ENCODE peak calls at places on chromosomes 1 and 21, in nine cellular contexts. H, W, J, U, L, B, Z, V and Y are unnamed samples.
A peak's percentile ranks its signal among the peaks of the same experiment; 100 is the strongest.

GRCh38 chr1:160171352-160171751 is 19.0 kb upstream of the CASQ1 start:
- DNase-seq in U (peak; percentile 52), B (no peak), V (no peak), W (peak; percentile 29), L (no peak), H (no peak), J (no peak), Z (no peak), Y (no peak)

GRCh38 chr21:39651206-39651605 is 38.5 kb downstream of the B3GALT5 start:
- DNase-seq in U (peak; percentile 23), W (no peak), L (no peak), V (no peak), H (no peak), Z (no peak), J (no peak), B (no peak), Y (no peak)

GRCh38 chr1:18197299-18197698 is 89.7 kb downstream of the IGSF21 start:
- DNase-seq in H (no peak), L (no peak), W (no peak), J (no peak), V (no peak), U (no peak), B (no peak), Z (no peak), Y (no peak)

GRCh38 chr21:43196789-43197188 is 28.0 kb downstream of the CRYAA start:
- DNase-seq in J (no peak), U (no peak), H (no peak), W (no peak), Z (peak; percentile 85), V (peak; percentile 23), L (peak; percentile 29), B (peak; percentile 9), Y (peak; percentile 38)

GRCh38 chr1:84862810-84863251 is 30.2 kb downstream of the LPAR3 start:
- DNase-seq in Z (no peak), L (no peak), H (peak; percentile 83), W (no peak), J (peak; percentile 33), B (no peak), U (no peak), V (no peak), Y (no peak)

GRCh38 chr1:110006516-110006915 is 22.0 kb downstream of the AHCYL1 start:
- DNase-seq in W (no peak), Z (no peak), U (no peak), H (no peak), L (no peak), B (no peak), V (no peak), J (no peak), Y (no peak)

GRCh38 chr21:33028759-33029511 is 3.2 kb downstream of the OLIG2 start:
- DNase-seq in W (no peak), B (no peak), V (no peak), J (no peak), H (no peak), L (peak; percentile 60), U (no peak), Z (peak; percentile 74), Y (peak; percentile 54)

GRCh38 chr1:21801100-21801499 is 11.0 kb upstream of the LDLRAD2 start:
- DNase-seq in V (no peak), J (no peak), H (no peak), U (peak; percentile 43), L (no peak), Z (no peak), B (no peak), W (peak; percentile 21), Y (no peak)

GRCh38 chr1:153342178-153342577 is 6.5 kb downstream of the PGLYRP4 start:
- DNase-seq in H (no peak), Z (no peak), L (peak; percentile 35), W (no peak), B (no peak), U (no peak), V (no peak), J (no peak), Y (no peak)

GRCh38 chr1:93180723-93181613 is at the start of gene CCDC18:
- DNase-seq in U (peak; percentile 51), W (peak; percentile 55), B (no peak), L (no peak), H (peak; percentile 57), V (peak; percentile 6), Z (no peak), J (no peak), Y (peak; percentile 19)

GRCh38 chr1:93172778-93173177 is 7.4 kb downstream of the TMED5 start:
- DNase-seq in J (no peak), L (no peak), Z (no peak), V (no peak), B (no peak), W (no peak), H (no peak), U (peak; percentile 49), Y (no peak)

GRCh38 chr1:93178418-93178817 is 1.8 kb downstream of the TMED5 start:
- DNase-seq in J (no peak), H (no peak), B (no peak), L (no peak), V (no peak), W (no peak), Z (no peak), U (peak; percentile 34), Y (no peak)

GRCh38 chr1:93179886-93180722 is at the start of gene TMED5:
- DNase-seq in J (peak; percentile 97), W (peak; percentile 97), U (peak; percentile 97), B (peak; percentile 95), V (peak; percentile 93), H (peak; percentile 90), L (peak; percentile 99), Z (peak; percentile 99), Y (peak; percentile 94)

DNA sequence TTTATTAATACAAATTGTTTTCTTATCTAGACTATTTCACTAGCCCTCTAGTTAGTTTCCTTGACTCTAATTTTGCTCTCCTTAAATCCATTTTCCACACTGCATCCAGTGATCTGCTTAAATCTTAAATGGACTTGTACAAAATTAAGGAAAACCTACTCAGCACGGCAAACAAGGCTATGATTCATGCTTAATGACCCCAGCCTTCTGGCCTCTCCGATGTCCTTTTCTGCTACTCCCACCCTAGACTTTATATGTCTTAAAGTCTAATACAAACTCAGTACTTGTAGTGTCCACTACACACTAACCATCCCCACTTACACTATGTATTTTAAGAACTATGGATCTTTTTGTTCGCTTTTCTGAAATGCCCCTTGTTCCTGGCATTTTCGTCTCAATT is 2.2 kb downstream of the TMED5 start:
- DNase-seq in Z (no peak), W (no peak), J (no peak), H (no peak), B (no peak), U (peak; percentile 53), L (no peak), V (no peak), Y (no peak)
- H3K4me3 ChIP-seq in Z (no peak overlapping the region), W (peak overlapping the region; percentile 95), J (peak overlapping the region; percentile 97), H (peak overlapping the region; percentile 97), B (peak overlapping the region; percentile 86), U (peak overlapping the region; percentile 94), L (peak overlapping the region; percentile 96), V (peak overlapping the region; percentile 78), Y (no peak overlapping the region)

DNA sequence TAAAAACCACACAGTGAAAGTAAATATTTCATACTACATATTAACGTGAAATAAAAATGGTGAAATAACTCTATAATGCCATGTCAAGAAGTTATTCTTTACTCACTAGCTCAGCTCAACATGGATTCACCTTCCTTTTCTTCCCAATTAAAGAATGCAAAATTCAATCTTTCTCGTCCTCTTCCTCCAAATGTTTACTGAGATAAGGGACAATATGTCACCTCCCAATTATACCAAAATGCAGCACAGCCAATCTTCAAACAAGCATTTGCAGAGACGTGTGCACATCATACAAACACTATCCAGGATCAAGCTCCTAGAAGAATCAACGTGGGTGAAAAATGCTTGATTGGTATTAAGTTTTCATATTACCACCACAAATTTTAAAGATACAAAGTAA is 7.3 kb downstream of the PTP4A2 start:
- DNase-seq in H (no peak), U (no peak), J (no peak), L (no peak), Z (no peak), W (no peak), B (no peak), V (no peak), Y (no peak)
- H3K4me3 ChIP-seq in H (peak overlapping the region; percentile 32), U (no peak overlapping the region), J (peak overlapping the region; percentile 81), L (peak overlapping the region; percentile 53), Z (no peak overlapping the region), W (no peak overlapping the region), B (no peak overlapping the region), V (no peak overlapping the region), Y (no peak overlapping the region)

GRCh38 chr1:89671775-89672488 is 39.0 kb downstream of the LRRC8C start:
- DNase-seq in L (no peak), U (peak; percentile 66), W (peak; percentile 47), Z (no peak), H (no peak), V (no peak), B (no peak), J (no peak), Y (no peak)

GRCh38 chr1:89672489-89673183 is 39.7 kb downstream of the LRRC8C start:
- DNase-seq in L (no peak), Z (no peak), H (no peak), J (no peak), U (peak; percentile 36), B (no peak), W (no peak), V (no peak), Y (no peak)

GRCh38 chr1:89669445-89669844 is 36.5 kb downstream of the LRRC8C start:
- DNase-seq in Z (no peak), H (no peak), B (no peak), W (no peak), J (no peak), U (no peak), V (no peak), L (no peak), Y (no peak)

GRCh38 chr1:89670711-89671110 is 37.8 kb downstream of the LRRC8C start:
- DNase-seq in V (no peak), W (no peak), U (no peak), L (no peak), H (no peak), J (no peak), B (no peak), Z (no peak), Y (no peak)

GRCh38 chr1:89670168-89670567 is 37.2 kb downstream of the LRRC8C start:
- DNase-seq in B (no peak), U (peak; percentile 15), L (no peak), Z (no peak), W (peak; percentile 28), V (no peak), J (peak; percentile 78), H (peak; percentile 95), Y (no peak)
- H3K4me3 ChIP-seq in B (no peak overlapping the region), U (no peak overlapping the region), L (no peak overlapping the region), Z (no peak overlapping the region), W (no peak overlapping the region), V (no peak overlapping the region), J (peak overlapping the region; percentile 78), H (no peak overlapping the region), Y (no peak overlapping the region)

DNA sequence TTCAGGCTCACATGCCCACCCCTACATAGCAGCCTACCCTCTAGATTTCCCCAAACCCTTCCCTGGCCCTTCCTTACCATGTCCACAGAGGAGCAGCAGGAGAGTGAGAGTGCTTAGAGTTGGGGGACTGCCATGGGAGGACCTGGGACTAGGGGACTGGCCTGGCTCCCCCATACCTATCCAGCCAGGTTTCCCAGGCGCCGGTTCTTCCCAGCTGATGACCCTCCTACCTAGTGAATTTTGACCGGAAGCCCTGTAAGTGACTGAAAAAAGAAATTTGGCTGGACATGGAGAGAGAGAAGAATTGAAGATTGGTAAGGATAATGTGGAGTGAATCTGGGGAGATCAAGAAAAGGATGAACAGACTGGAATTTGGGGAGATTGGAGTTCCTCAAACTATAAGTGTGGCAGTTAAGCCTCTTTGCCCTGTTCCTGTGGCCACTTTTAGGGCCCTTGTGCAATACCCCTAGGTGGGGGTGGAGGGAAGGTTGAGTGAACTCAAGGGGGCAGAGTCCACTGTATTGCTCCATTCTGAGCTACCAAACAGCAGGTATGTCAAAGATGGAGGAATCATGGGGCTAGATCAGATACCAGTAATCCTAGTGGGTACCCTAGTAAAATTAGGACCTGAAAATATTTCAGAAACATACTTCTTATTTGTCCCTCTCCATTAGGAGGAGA is 1.3 kb downstream of the HJV start:
- DNase-seq in J (no peak), V (no peak), B (no peak), U (no peak), W (no peak), L (no peak), H (no peak), Z (no peak), Y (no peak)
- H3K4me3 ChIP-seq in J (no peak overlapping the region), V (no peak overlapping the region), B (no peak overlapping the region), U (no peak overlapping the region), W (no peak overlapping the region), L (no peak overlapping the region), H (no peak overlapping the region), Z (no peak overlapping the region), Y (no peak overlapping the region)